ENCODE peak calls at places on chromosomes 2 and 18, in seven cellular contexts. J, E, W, O, Z, A and K are unnamed samples.

GRCh38 chr2:160878622-160879021 is 281.6 kb upstream of the TANK start:
- DNase-seq in W (no peak), Z (peak), O (no peak), A (no peak), E (no peak), J (no peak), K (no peak)

GRCh38 chr2:74415762-74416395 is 5.5 kb downstream of the C2orf81 start:
- DNase-seq in J (no peak), Z (no peak), E (no peak), W (no peak), A (no peak), O (peak), K (no peak)

GRCh38 chr2:111157798-111158197 is 37.1 kb downstream of the BCL2L11 start:
- DNase-seq in J (peak), E (no peak), W (no peak), O (no peak), Z (no peak), A (no peak), K (no peak)

GRCh38 chr2:204749319-204749718 is 204.0 kb downstream of the PARD3B start:
- DNase-seq in A (no peak), J (no peak), Z (peak), E (no peak), O (no peak), W (no peak), K (peak)

GRCh38 chr18:79394438-79395307 is 1.1 kb upstream of the NFATC1 start:
- DNase-seq in W (peak), O (peak), E (no peak), Z (peak), J (no peak), A (peak), K (no peak)

GRCh38 chr18:73564073-73564472 is 583.6 kb downstream of the FBXO15 start:
- DNase-seq in O (no peak), E (no peak), A (no peak), W (no peak), J (no peak), Z (peak), K (peak)

GRCh38 chr2:200397785-200398184 is 91.3 kb downstream of the SPATS2L start:
- DNase-seq in O (no peak), Z (no peak), A (no peak), E (no peak), W (no peak), J (no peak), K (no peak)

GRCh38 chr2:42169869-42170465 is 814 bp downstream of the EML4 start:
- DNase-seq in A (no peak), Z (no peak), E (no peak), J (no peak), O (no peak), W (no peak), K (no peak)

GRCh38 chr2:18473241-18473841 is 87.1 kb downstream of the RDH14 start:
- DNase-seq in A (no peak), W (no peak), Z (peak), J (no peak), E (no peak), O (no peak), K (peak)

GRCh38 chr18:63452273-63452672 is 24.5 kb upstream of the SERPINB5 start:
- DNase-seq in E (no peak), W (no peak), O (no peak), Z (peak), A (no peak), J (no peak), K (no peak)

GRCh38 chr18:79834834-79835233 is 37.1 kb downstream of the KCNG2 start:
- DNase-seq in J (no peak), E (no peak), A (no peak), W (no peak), O (no peak), Z (no peak), K (no peak)

GRCh38 chr2:230085201-230085600 is 16.5 kb upstream of the SLC16A14 start:
- DNase-seq in W (no peak), A (no peak), J (no peak), E (no peak), Z (no peak), O (no peak), K (no peak)

GRCh38 chr18:7941533-7941932 is 374.4 kb downstream of the PTPRM start:
- DNase-seq in O (no peak), W (no peak), A (no peak), E (no peak), Z (no peak), J (no peak), K (no peak)

GRCh38 chr2:111662039-111662740 is 221.8 kb downstream of the ANAPC1 start:
- DNase-seq in Z (peak), A (no peak), O (peak), E (no peak), J (peak), W (no peak), K (no peak)

GRCh38 chr18:37483984-37484892 is 81.4 kb downstream of the CELF4 start:
- DNase-seq in E (peak), Z (no peak), A (no peak), O (peak), J (no peak), W (no peak), K (no peak)

GRCh38 chr2:2840101-2840531 is 509.0 kb upstream of the MYT1L start:
- DNase-seq in E (no peak), A (peak), J (no peak), O (peak), W (peak), Z (no peak), K (no peak)

GRCh38 chr2:12501469-12502147 is 215.1 kb upstream of the TRIB2 start:
- DNase-seq in A (peak), Z (peak), J (peak), O (no peak), W (no peak), E (no peak), K (no peak)

GRCh38 chr2:107558295-107558694 is 268.4 kb upstream of the RGPD4 start:
- DNase-seq in Z (no peak), J (no peak), O (no peak), A (no peak), E (no peak), W (no peak), K (no peak)

GRCh38 chr2:197179744-197180498 is 130.7 kb downstream of the ANKRD44 start:
- DNase-seq in Z (peak), J (no peak), O (no peak), A (no peak), W (peak), E (no peak), K (peak)

GRCh38 chr2:113831156-113831555 is 58.7 kb upstream of the ACTR3 start:
- DNase-seq in O (peak), W (no peak), A (no peak), Z (peak), E (no peak), J (no peak), K (no peak)

GRCh38 chr2:6072757-6073156 is 380.6 kb downstream of the SOX11 start:
- DNase-seq in O (no peak), J (no peak), Z (no peak), E (no peak), W (no peak), A (no peak), K (no peak)

GRCh38 chr2:241563981-241564595 is 5.5 kb downstream of the BOK start:
- DNase-seq in E (no peak), O (peak), Z (no peak), A (peak), W (no peak), J (no peak), K (no peak)

GRCh38 chr2:64652231-64653173 is 1.2 kb downstream of the SERTAD2 start:
- DNase-seq in Z (peak), O (peak), J (peak), W (no peak), E (no peak), A (no peak), K (no peak)

GRCh38 chr2:234979204-234980167 is 27.7 kb downstream of the SH3BP4 start:
- DNase-seq in W (no peak), J (no peak), Z (peak), A (no peak), E (no peak), O (no peak), K (no peak)

GRCh38 chr2:189685540-189686229 is 11.2 kb downstream of the ANKAR start:
- DNase-seq in O (peak), E (no peak), J (peak), A (no peak), W (no peak), Z (peak), K (peak)

GRCh38 chr2:225668606-225669266 is 269.2 kb downstream of the NYAP2 start:
- DNase-seq in W (no peak), J (peak), Z (peak), E (no peak), O (no peak), A (no peak), K (peak)

GRCh38 chr2:28369355-28369754 is 23.3 kb upstream of the FOSL2 start:
- DNase-seq in E (no peak), J (no peak), Z (no peak), A (no peak), O (no peak), W (no peak), K (no peak)

GRCh38 chr18:5582849-5583667 is 39.3 kb upstream of the EPB41L3 start:
- DNase-seq in E (no peak), W (no peak), Z (peak), O (no peak), A (no peak), J (no peak), K (peak)

GRCh38 chr2:1675633-1676032 is 68.7 kb downstream of the PXDN start:
- DNase-seq in O (peak), Z (peak), A (no peak), W (peak), E (no peak), J (no peak), K (peak)

GRCh38 chr2:63320669-63321068 is 267.6 kb downstream of the WDPCP start:
- DNase-seq in W (no peak), O (no peak), E (no peak), J (no peak), A (no peak), Z (no peak), K (no peak)

GRCh38 chr2:7997279-7997678 is 684.6 kb upstream of the ID2 start:
- DNase-seq in E (no peak), A (no peak), O (no peak), W (no peak), Z (no peak), J (no peak), K (no peak)

GRCh38 chr2:149826471-149827125 is 239.0 kb upstream of the MMADHC start:
- DNase-seq in A (no peak), Z (peak), J (no peak), W (no peak), O (no peak), E (no peak), K (no peak)

GRCh38 chr2:46296216-46296839 is 879 bp upstream of the EPAS1 start:
- DNase-seq in J (no peak), W (peak), Z (no peak), E (no peak), O (peak), A (peak), K (no peak)

GRCh38 chr18:7520200-7520780 is 46.8 kb upstream of the PTPRM start:
- DNase-seq in W (no peak), Z (no peak), J (no peak), E (no peak), O (no peak), A (no peak), K (no peak)

GRCh38 chr2:237060518-237061312 is 25.0 kb upstream of the COPS8 start:
- DNase-seq in J (peak), E (no peak), Z (peak), O (peak), A (no peak), W (no peak), K (peak)

DNA sequence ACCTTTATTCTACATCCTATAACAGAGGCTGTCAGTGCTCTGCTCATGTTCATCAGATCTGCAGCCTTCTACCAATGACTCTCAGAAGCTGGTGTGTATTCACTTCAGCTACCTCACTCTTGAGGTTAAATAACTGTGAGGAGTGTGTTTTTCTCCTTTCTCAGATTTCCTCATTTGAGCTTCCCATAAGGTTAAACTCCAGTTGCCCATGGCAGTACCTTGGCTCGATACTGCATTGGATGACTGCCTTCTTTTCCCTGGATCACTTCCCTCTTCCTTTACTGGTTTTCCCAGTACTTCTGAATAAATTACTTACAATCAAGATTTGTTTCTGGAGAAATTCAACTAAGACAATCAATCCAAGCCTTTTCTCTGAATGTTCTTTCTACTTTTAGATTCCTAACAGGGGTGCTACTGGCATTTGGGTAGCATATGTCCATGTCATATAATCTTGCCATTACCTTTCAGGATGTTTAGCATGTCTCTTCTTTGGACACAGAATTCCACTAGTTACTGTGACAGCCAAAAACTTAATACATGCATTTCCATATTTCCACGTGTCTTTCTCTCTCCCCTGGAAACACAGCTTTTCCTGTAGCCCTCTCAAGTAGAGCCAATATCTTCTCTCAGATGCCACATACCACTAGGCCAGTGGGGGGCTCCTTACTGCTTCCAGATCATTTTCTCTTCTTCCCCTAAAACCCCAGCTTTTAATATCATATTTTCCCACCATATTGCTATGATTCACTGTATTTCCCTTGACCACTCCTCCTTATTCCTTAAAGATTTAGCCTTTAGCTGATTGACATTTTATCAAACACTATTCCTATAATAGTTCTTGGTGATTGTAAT is 15.0 kb upstream of the SPOPL start:
- DNase-seq in W (no peak), J (no peak), A (no peak), O (no peak), E (no peak), Z (peak), K (no peak)
- TF ChIP-seq CTCF in W (no peak), J (no peak), A (no peak), O (peak), E (peak), Z (no peak), K (no peak)

GRCh38 chr2:20140321-20141055 is 84.4 kb downstream of the SDC1 start:
- DNase-seq in A (no peak), O (no peak), J (no peak), E (no peak), Z (no peak), W (peak), K (no peak)

GRCh38 chr2:20143263-20143662 is 81.7 kb downstream of the SDC1 start:
- DNase-seq in J (no peak), E (no peak), Z (peak), O (no peak), A (no peak), W (no peak), K (no peak)

GRCh38 chr2:20141056-20141762 is 83.7 kb downstream of the SDC1 start:
- DNase-seq in O (peak), A (no peak), W (peak), E (no peak), J (no peak), Z (peak), K (peak)

GRCh38 chr2:20139828-20140227 is 85.1 kb downstream of the SDC1 start:
- DNase-seq in O (no peak), W (no peak), E (no peak), J (no peak), Z (no peak), A (no peak), K (no peak)

DNA sequence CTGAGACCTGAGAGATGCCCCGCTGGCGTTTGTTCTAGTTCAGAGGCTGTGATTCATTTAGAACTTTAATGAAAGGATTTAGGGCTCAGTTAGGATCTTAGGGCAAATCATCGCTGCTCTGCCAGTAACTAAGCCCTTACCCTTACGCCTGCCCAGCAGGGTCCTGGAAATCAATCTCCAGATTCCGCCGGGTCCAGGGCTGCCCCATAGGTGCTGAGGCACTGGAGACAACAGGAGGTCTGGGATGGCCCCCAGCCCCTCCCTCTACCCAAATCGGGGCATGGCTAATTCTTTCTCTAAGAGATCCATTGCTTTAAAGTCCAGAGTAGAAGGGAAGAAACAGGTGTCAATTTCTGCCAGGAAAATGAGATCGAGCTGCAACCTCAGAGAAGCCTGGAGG is 83.1 kb downstream of the SDC1 start:
- DNase-seq in A (no peak), Z (no peak), W (no peak), J (no peak), E (no peak), O (no peak), K (no peak)
- H3K4me3 ChIP-seq in A (no peak), Z (no peak), W (no peak), J (no peak), E (no peak), O (no peak), K (no peak)

DNA sequence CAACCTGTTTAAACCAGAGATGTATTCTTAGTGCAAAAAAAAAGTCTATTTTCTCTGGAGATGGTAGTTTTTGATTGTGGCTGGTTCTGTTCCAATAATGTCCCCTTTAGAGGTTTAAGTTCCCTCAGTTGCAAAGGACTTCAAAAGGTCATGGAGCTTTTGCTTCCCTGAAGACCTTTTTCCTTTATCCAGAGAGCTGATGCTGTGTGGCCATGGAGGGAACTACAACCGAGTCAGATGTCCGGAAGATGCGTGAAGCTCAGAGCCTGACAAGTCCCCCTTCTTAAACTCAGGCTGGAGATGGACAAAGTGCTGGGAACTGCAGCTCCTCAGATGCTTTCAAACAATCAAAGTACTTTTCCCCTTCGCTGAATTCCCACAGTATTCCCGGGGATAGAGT is 176.1 kb downstream of the TMEM18 start:
- DNase-seq in W (no peak), E (no peak), J (no peak), Z (no peak), O (peak), A (no peak), K (no peak)
- TF ChIP-seq CTCF in W (no peak), E (peak), J (peak), Z (no peak), O (peak), A (no peak), K (no peak)

DNA sequence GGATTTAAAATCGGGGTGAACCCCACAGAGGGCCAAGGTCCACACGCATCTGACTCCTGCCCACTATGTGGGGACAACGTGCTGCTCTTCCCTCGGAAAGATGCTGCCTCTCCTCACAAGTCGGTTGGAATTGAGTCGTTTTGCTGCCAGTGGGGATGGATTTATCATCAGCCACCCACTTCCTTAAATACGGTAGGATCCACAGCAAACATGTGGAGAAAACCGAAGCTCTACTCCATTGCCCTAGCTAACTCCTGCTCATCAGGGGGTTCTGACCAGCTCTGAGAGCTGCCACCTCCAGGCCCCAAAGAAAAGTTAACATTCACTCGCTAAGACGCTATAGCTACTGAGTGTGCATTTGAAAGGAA is 80.9 kb downstream of the CHRNA1 start:
- DNase-seq in O (peak), E (no peak), J (peak), Z (peak), W (no peak), A (no peak), K (peak)
- H3K4me3 ChIP-seq in O (peak), E (peak), J (peak), Z (peak), W (peak), A (peak), K (peak)

GRCh38 chr2:37168217-37168981 is 11.6 kb upstream of the EIF2AK2 start:
- DNase-seq in Z (peak), A (no peak), E (no peak), W (no peak), J (peak), O (peak), K (peak)
- TF ChIP-seq CTCF in Z (peak), A (peak), E (peak), W (peak), J (peak), O (peak), K (peak)

GRCh38 chr18:41373612-41374011 is 581.4 kb upstream of the PIK3C3 start:
- DNase-seq in Z (no peak), J (no peak), O (no peak), W (no peak), E (no peak), A (no peak), K (no peak)

DNA sequence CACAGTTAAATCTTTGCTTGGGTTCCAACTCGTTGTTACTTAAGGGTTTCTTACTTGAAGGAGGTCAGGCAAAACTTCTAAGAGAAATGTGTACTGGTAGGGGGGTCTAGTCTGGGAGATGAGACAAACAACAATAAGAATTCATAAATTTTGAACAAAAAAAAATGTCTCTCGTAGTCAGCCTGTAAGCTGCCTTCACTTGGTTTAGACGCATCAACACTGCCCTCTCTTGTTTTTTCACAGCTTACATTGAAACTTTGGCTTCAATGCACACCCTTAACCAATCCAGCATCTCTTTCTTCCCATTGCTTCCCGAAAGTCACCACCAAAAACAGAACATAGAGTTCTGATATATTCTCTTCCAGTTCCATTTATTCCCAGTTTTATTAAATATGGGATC is 576.4 kb upstream of the PIK3C3 start:
- DNase-seq in W (no peak), O (no peak), J (no peak), A (no peak), E (no peak), Z (peak), K (peak)
- H3K4me3 ChIP-seq in W (no peak), O (no peak), J (no peak), A (no peak), E (no peak), Z (no peak), K (no peak)

DNA sequence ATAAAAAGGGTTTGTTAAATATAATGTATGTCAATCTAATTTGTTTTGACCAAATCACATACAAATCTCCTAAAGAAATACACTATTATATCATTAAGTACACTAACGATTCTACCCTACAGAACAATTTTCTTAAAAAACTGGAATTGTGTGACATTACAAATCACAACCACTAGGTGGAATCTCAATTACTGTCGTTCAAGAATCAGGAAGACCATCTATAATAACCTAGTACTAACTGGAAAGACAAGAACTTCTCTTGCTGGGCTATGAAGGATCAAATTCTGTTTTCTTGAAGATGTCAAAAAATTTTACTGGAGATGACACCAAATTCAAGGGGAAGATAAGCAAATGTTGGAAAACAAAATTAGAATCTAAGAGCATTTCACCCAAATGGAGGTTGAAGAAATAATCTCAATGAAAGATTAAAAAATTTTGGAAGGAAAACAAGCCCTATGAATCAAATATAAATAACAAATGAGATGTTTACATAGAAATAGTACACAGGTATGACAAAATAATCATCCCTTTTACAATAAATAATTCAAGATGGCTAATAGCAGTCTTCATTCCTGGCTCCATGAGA is 110.9 kb downstream of the STK39 start:
- DNase-seq in A (no peak), E (no peak), O (no peak), W (no peak), Z (peak), J (no peak), K (peak)
- TF ChIP-seq CTCF in A (peak), E (peak), O (peak), W (no peak), Z (peak), J (peak), K (peak)